ENCODE peak calls at places on chromosomes 6 and 20, in four cellular contexts. R is ELF-1, T is GM19239, I is dorsolateral prefrontal cortex. J is an unnamed sample.

GRCh38 chr20:40991181-40991889 is 37.3 kb upstream of the TOP1 start:
- DNase-seq in R (no peak), T (peak), I (no peak), J (no peak)

GRCh38 chr20:52150440-52151258 is 40.9 kb downstream of the ZFP64 start:
- DNase-seq in R (no peak), T (peak), I (no peak), J (no peak)

GRCh38 chr6:7106215-7106751 is 1.5 kb upstream of the RREB1 start:
- DNase-seq in R (peak), T (no peak), I (no peak), J (no peak)

GRCh38 chr6:20400476-20401402 is 940 bp upstream of the E2F3 start:
- DNase-seq in R (no peak), T (no peak), I (peak), J (peak)

GRCh38 chr20:10530883-10531282 is 95.8 kb downstream of the SLX4IP start:
- DNase-seq in R (no peak), T (no peak), I (no peak), J (no peak)

GRCh38 chr6:106383573-106383972 is 23.1 kb downstream of the CRYBG1 start:
- DNase-seq in R (no peak), T (no peak), I (no peak), J (no peak)

GRCh38 chr6:12280458-12280857 is 9.7 kb upstream of the EDN1 start:
- DNase-seq in R (peak), T (no peak), I (no peak), J (no peak)

GRCh38 chr6:28606424-28607391 is 81.0 kb downstream of the GPX5 start:
- DNase-seq in R (peak), T (peak), I (no peak), J (peak)

GRCh38 chr6:105282801-105283585 is 103.2 kb upstream of the POPDC3 start:
- DNase-seq in R (no peak), T (no peak), I (peak), J (no peak)

GRCh38 chr20:54377992-54378773 is 97.2 kb upstream of the DOK5 start:
- DNase-seq in R (no peak), T (no peak), I (no peak), J (no peak)

GRCh38 chr20:62080249-62080993 is 14.7 kb upstream of the TAF4 start:
- DNase-seq in R (no peak), T (no peak), I (no peak), J (no peak)

GRCh38 chr20:14344746-14345145 is 7.3 kb upstream of the FLRT3 start:
- DNase-seq in R (no peak), T (no peak), I (no peak), J (no peak)

GRCh38 chr6:39905640-39905975 is 28.7 kb downstream of the MOCS1 start:
- DNase-seq in R (no peak), T (no peak), I (no peak), J (no peak)

GRCh38 chr6:30508890-30509736 is 19.8 kb downstream of the HLA-E start:
- DNase-seq in R (no peak), T (no peak), I (no peak), J (no peak)

GRCh38 chr20:4898282-4898681 is 103.0 kb downstream of the SLC23A2 start:
- DNase-seq in R (no peak), T (no peak), I (no peak), J (no peak)

GRCh38 chr20:51116765-51117686 is 94.1 kb upstream of the KCNG1 start:
- DNase-seq in R (peak), T (no peak), I (no peak), J (no peak)

GRCh38 chr6:164344801-164345291 is 930.3 kb downstream of the QKI start:
- DNase-seq in R (peak), T (no peak), I (no peak), J (no peak)

GRCh38 chr6:112296122-112296521 is 41.8 kb upstream of the LAMA4 start:
- DNase-seq in R (peak), T (no peak), I (no peak), J (no peak)

GRCh38 chr6:55643868-55644267 is 64.9 kb upstream of the HMGCLL1 start:
- DNase-seq in R (no peak), T (no peak), I (no peak), J (no peak)

GRCh38 chr20:445514-446336 is 16.6 kb downstream of the TBC1D20 start:
- DNase-seq in R (no peak), T (no peak), I (no peak), J (no peak)

GRCh38 chr6:73388800-73389512 is 5.7 kb upstream of the DDX43 start:
- DNase-seq in R (peak), T (peak), I (peak), J (no peak)

GRCh38 chr6:26215200-26216014 is 128.2 kb downstream of the HFE start:
- DNase-seq in R (peak), T (no peak), I (no peak), J (no peak)

GRCh38 chr6:114997813-114998292 is 655.0 kb upstream of the HS3ST5 start:
- DNase-seq in R (no peak), T (no peak), I (no peak), J (no peak)

GRCh38 chr6:84763397-84764331 is 734 bp downstream of the TBX18 start:
- DNase-seq in R (peak), T (no peak), I (no peak), J (no peak)

GRCh38 chr6:44701637-44702101 is 314.2 kb downstream of the CDC5L start:
- DNase-seq in R (peak), T (no peak), I (no peak), J (no peak)